ENCODE peak calls at places on chromosomes 13 and 19, in five cellular contexts. D is DMS 273 treated with DMSO at 0.1 percent for 48 hours; A is activated CD4-positive, alpha-beta memory T cell treated with anti-CD3 and anti-CD28 coated beads, Interleukin-2, amount 10 ng/mL, durations not matched to agents 7 days and 5 days; C is skeletal muscle cell; J is mucosa of descending colon. P is an unnamed sample.
A peak's percentile ranks its signal among the peaks of the same experiment; 100 is the strongest.

GRCh38 chr19:16293133-16294085 is 31.2 kb upstream of the KLF2 start:
- DNase-seq in D (peak; percentile 9), A (no peak), C (peak; percentile 90), J (peak; percentile 61), P (no peak)

GRCh38 chr13:53301449-53301848 is 272.8 kb downstream of the OLFM4 start:
- DNase-seq in D (no peak), A (no peak), C (no peak), J (no peak), P (no peak)

GRCh38 chr19:52570005-52570861 is at the start of gene ZNF701:
- DNase-seq in D (peak; percentile 74), A (peak; percentile 97), C (peak; percentile 64), J (peak; percentile 98), P (no peak)

GRCh38 chr13:104140557-104140956 is 1074.3 kb upstream of the SLC10A2 start:
- DNase-seq in D (no peak), A (no peak), C (no peak), J (no peak), P (no peak)

GRCh38 chr19:55527197-55528029 is 9.5 kb downstream of the SBK2 start:
- DNase-seq in D (no peak), A (no peak), C (no peak), J (no peak), P (no peak)

GRCh38 chr13:73215807-73216206 is 157.0 kb downstream of the KLF5 start:
- DNase-seq in D (no peak), A (no peak), C (no peak), J (peak; percentile 41), P (no peak)

GRCh38 chr13:113932060-113932459 is 41.8 kb downstream of the C13orf46 start:
- DNase-seq in D (no peak), A (no peak), C (no peak), J (no peak), P (no peak)

GRCh38 chr13:29937836-29938235 is 87.4 kb upstream of the UBL3 start:
- DNase-seq in D (peak; percentile 44), A (peak; percentile 68), C (no peak), J (no peak), P (no peak)

GRCh38 chr19:13953021-13953531 is 767 bp downstream of the DCAF15 start:
- DNase-seq in D (no peak), A (no peak), C (peak; percentile 13), J (peak; percentile 70), P (no peak)

GRCh38 chr13:43054803-43055802 is 31.7 kb downstream of the DNAJC15 start:
- DNase-seq in D (no peak), A (no peak), C (peak; percentile 85), J (peak; percentile 45), P (no peak)

GRCh38 chr13:94335786-94336357 is 143.6 kb downstream of the DCT start:
- DNase-seq in D (no peak), A (no peak), C (no peak), J (no peak), P (no peak)

GRCh38 chr13:107518292-107518691 is 697.0 kb downstream of the LIG4 start:
- DNase-seq in D (no peak), A (no peak), C (no peak), J (no peak), P (no peak)

GRCh38 chr19:46533085-46534081 is 37.7 kb upstream of the PNMA8B start:
- DNase-seq in D (no peak), A (no peak), C (no peak), J (no peak), P (peak; percentile 34)

GRCh38 chr13:32669030-32669646 is 82.9 kb downstream of the PDS5B start:
- DNase-seq in D (no peak), A (no peak), C (no peak), J (peak; percentile 44), P (peak; percentile 10)

GRCh38 chr19:55927991-55928390 is 4.1 kb downstream of the NLRP13 start:
- DNase-seq in D (no peak), A (no peak), C (no peak), J (no peak), P (no peak)

GRCh38 chr19:48853483-48853882 is 14.9 kb downstream of the PLEKHA4 start:
- DNase-seq in D (no peak), A (no peak), C (no peak), J (no peak), P (no peak)

P was measured in NCI-H446.